ENCODE peak calls at places on chromosomes 13 and 19, in seven cellular contexts. N is activated T-cell treated with anti-CD3 and anti-CD28 coated beads, Interleukin-2, amount 50 U/mL, for 72 hours; U is stimulated activated effector memory CD8-positive, alpha-beta T cell treated with anti-CD3 and anti-CD28 coated beads, Interleukin-12 subunit alpha, Interleukin-12 subunit beta, amount 100 ng/mL, for 72 hours; Q is H54; M is activated gamma-delta T cell treated with anti-CD3 and anti-CD28 coated beads, Interleukin-2, amount 50 U/mL, for 16 hours; B is RCC 7860; Y is stromal cell of bone marrow. W is an unnamed sample.

GRCh38 chr19:46000497-46001246 is 5.4 kb downstream of the CCDC61 start:
- DNase-seq in U (peak), M (peak), N (peak), Y (no peak), Q (no peak), B (no peak), W (no peak)

GRCh38 chr19:6032381-6032780 is 54.4 kb upstream of the RANBP3 start:
- DNase-seq in U (no peak), Y (no peak), Q (no peak), M (no peak), N (no peak), B (no peak), W (no peak)

GRCh38 chr13:111666377-111666776 is 345.9 kb downstream of the TEX29 start:
- DNase-seq in Y (no peak), M (no peak), B (no peak), Q (no peak), U (no peak), N (no peak), W (no peak)

GRCh38 chr13:62137629-62138405 is 722.2 kb upstream of the PCDH20 start:
- DNase-seq in Y (no peak), N (no peak), U (no peak), Q (no peak), M (no peak), B (no peak), W (no peak)

GRCh38 chr19:21358768-21359451 is at the start of gene ZNF738:
- DNase-seq in U (peak), Y (peak), Q (peak), M (peak), B (peak), N (peak), W (peak)

GRCh38 chr13:113774177-113775107 is 15.4 kb downstream of the TMEM255B start:
- DNase-seq in B (no peak), Y (peak), M (no peak), U (no peak), N (no peak), Q (peak), W (no peak)

GRCh38 chr13:89057274-89057673 is 1386.1 kb downstream of the SLITRK5 start:
- DNase-seq in M (no peak), Q (no peak), B (no peak), N (no peak), U (no peak), Y (no peak), W (no peak)

GRCh38 chr13:40568672-40569350 is 97.6 kb downstream of the FOXO1 start:
- DNase-seq in B (no peak), Q (no peak), Y (no peak), M (no peak), N (no peak), U (no peak), W (no peak)

GRCh38 chr13:97333983-97334382 is 100.0 kb upstream of the RAP2A start:
- DNase-seq in Y (no peak), M (no peak), Q (no peak), U (no peak), B (no peak), N (no peak), W (no peak)

GRCh38 chr19:51094696-51095279 is 12.1 kb upstream of the KLK14 start:
- DNase-seq in B (no peak), U (no peak), Q (peak), M (no peak), Y (no peak), N (peak), W (no peak)

GRCh38 chr13:50798923-50799322 is 44.6 kb downstream of the DLEU7 start:
- DNase-seq in Q (peak), U (no peak), M (no peak), Y (peak), B (peak), N (no peak), W (no peak)

GRCh38 chr19:19488875-19489690 is 26.3 kb downstream of the TSSK6 start:
- DNase-seq in M (peak), U (peak), Y (peak), N (peak), B (peak), Q (peak), W (peak)

GRCh38 chr19:17441241-17442135 is 7.0 kb downstream of the TMEM221 start:
- DNase-seq in U (no peak), Y (no peak), B (peak), Q (no peak), M (no peak), N (peak), W (no peak)

GRCh38 chr19:4851551-4852290 is 15.7 kb downstream of the PLIN3 start:
- DNase-seq in B (peak), Q (peak), U (peak), N (peak), M (peak), Y (no peak), W (no peak)

GRCh38 chr19:13640611-13641010 is 123.7 kb upstream of the MRI1 start:
- DNase-seq in Y (no peak), Q (no peak), M (no peak), N (no peak), B (no peak), U (no peak), W (no peak)

GRCh38 chr13:99018418-99019180 is 40.7 kb upstream of the DOCK9 start:
- DNase-seq in M (no peak), N (no peak), Q (no peak), B (no peak), Y (no peak), U (peak), W (no peak)

GRCh38 chr13:105914637-105915036 is 620.8 kb downstream of the EFNB2 start:
- DNase-seq in Q (no peak), B (no peak), M (no peak), U (no peak), N (no peak), Y (peak), W (no peak)

GRCh38 chr13:87820221-87820620 is 149.1 kb downstream of the SLITRK5 start:
- DNase-seq in U (no peak), M (no peak), Y (no peak), Q (no peak), N (no peak), B (no peak), W (no peak)

GRCh38 chr13:22696433-22696832 is 484.3 kb upstream of the SGCG start:
- DNase-seq in B (no peak), U (no peak), Q (no peak), M (no peak), Y (no peak), N (no peak), W (no peak)

GRCh38 chr19:6911523-6911922 is 24.1 kb downstream of the ADGRE1 start:
- DNase-seq in U (no peak), M (no peak), B (no peak), Q (no peak), N (no peak), Y (no peak), W (no peak)

GRCh38 chr13:54492995-54493394 is 1464.4 kb downstream of the OLFM4 start:
- DNase-seq in U (no peak), M (no peak), N (no peak), Q (no peak), Y (no peak), B (no peak), W (no peak)

GRCh38 chr13:112931028-112931934 is 37.7 kb upstream of the MCF2L start:
- DNase-seq in M (no peak), U (no peak), B (peak), Q (peak), Y (peak), N (no peak), W (peak)

GRCh38 chr13:22926176-22927007 is 254.4 kb upstream of the SGCG start:
- DNase-seq in N (no peak), B (peak), Y (no peak), Q (no peak), U (no peak), M (no peak), W (no peak)

GRCh38 chr13:20559659-20560356 is 7.1 kb upstream of the IFT88 start:
- DNase-seq in B (no peak), Y (no peak), U (no peak), N (peak), Q (no peak), M (no peak), W (no peak)

GRCh38 chr13:74644239-74644638 is 510.0 kb upstream of the KLF12 start:
- DNase-seq in Q (no peak), Y (no peak), N (no peak), B (no peak), M (no peak), U (no peak), W (no peak)

GRCh38 chr13:98677398-98677797 is 75.1 kb downstream of the SLC15A1 start:
- DNase-seq in Q (no peak), B (no peak), M (no peak), Y (peak), U (no peak), N (no peak), W (no peak)

GRCh38 chr13:113367020-113367560 is 3.2 kb upstream of the GRTP1 start:
- DNase-seq in U (no peak), Q (no peak), M (no peak), Y (no peak), B (no peak), N (no peak), W (no peak)

GRCh38 chr19:32404939-32405430 is 585 bp upstream of the DPY19L3 start:
- DNase-seq in B (no peak), N (peak), U (no peak), M (no peak), Q (peak), Y (no peak), W (no peak)

GRCh38 chr13:43537124-43537523 is 249.6 kb downstream of the ENOX1 start:
- DNase-seq in U (no peak), Y (no peak), N (no peak), B (no peak), M (no peak), Q (no peak), W (no peak)

GRCh38 chr13:40464991-40465390 is 201.4 kb downstream of the FOXO1 start:
- DNase-seq in Y (no peak), M (no peak), U (no peak), B (no peak), Q (no peak), N (no peak), W (no peak)

GRCh38 chr13:45811891-45812583 is 39.5 kb downstream of the SIAH3 start:
- DNase-seq in N (no peak), U (no peak), Y (no peak), B (no peak), M (no peak), Q (no peak), W (no peak)

GRCh38 chr13:101941095-101941777 is 460.6 kb downstream of the FGF14 start:
- DNase-seq in B (no peak), N (no peak), Q (no peak), M (no peak), U (no peak), Y (no peak), W (no peak)

GRCh38 chr13:29551214-29551613 is 44.3 kb downstream of the SLC7A1 start:
- DNase-seq in Y (no peak), M (no peak), Q (no peak), B (no peak), N (no peak), U (no peak), W (no peak)

GRCh38 chr13:110440946-110441731 is 120.4 kb downstream of the RAB20 start:
- DNase-seq in B (no peak), U (no peak), Q (no peak), Y (no peak), M (no peak), N (no peak), W (no peak)

GRCh38 chr13:108086678-108087077 is 128.7 kb downstream of the LIG4 start:
- DNase-seq in B (no peak), N (no peak), M (no peak), U (no peak), Y (no peak), Q (no peak), W (no peak)

GRCh38 chr13:49298903-49299605 is 51.3 kb downstream of the CDADC1 start:
- DNase-seq in M (no peak), Y (no peak), U (no peak), N (no peak), Q (no peak), B (no peak), W (no peak)

GRCh38 chr19:45306040-45306439 is 16.6 kb downstream of the CKM start:
- DNase-seq in Q (no peak), M (no peak), N (no peak), U (no peak), Y (no peak), B (no peak), W (no peak)

GRCh38 chr13:27915301-27916207 is 4.2 kb upstream of the PDX1 start:
- DNase-seq in N (no peak), M (no peak), U (no peak), Y (no peak), Q (no peak), B (no peak), W (no peak)

GRCh38 chr19:11587302-11587972 is 9.8 kb upstream of the ZNF627 start:
- DNase-seq in Q (peak), M (peak), N (peak), Y (peak), B (peak), U (peak), W (peak)